ENCODE peak calls at places on chromosomes 2 and 18, in six cellular contexts. One of them, this sample, is unnamed.

GRCh38 chr2:120901213-120901612 is 165.5 kb downstream of the GLI2 start:
- DNase-seq in foreskin fibroblast: no peak
- DNase-seq in CD8-positive, alpha-beta T cell: no peak
- DNase-seq in spleen: no peak
- DNase-seq in cardiac fibroblast: no peak
- DNase-seq in brain microvascular endothelial cell: no peak
- DNase-seq in this sample: no peak

GRCh38 chr2:95072424-95072823 is 46.9 kb downstream of the MAL start:
- DNase-seq in spleen: no peak
- DNase-seq in foreskin fibroblast: no peak
- DNase-seq in cardiac fibroblast: no peak
- DNase-seq in brain microvascular endothelial cell: no peak
- DNase-seq in CD8-positive, alpha-beta T cell: no peak
- DNase-seq in this sample: no peak

GRCh38 chr18:60978338-60978737 is 354.9 kb upstream of the CDH20 start:
- DNase-seq in foreskin fibroblast: peak; percentile 30
- DNase-seq in spleen: no peak
- DNase-seq in CD8-positive, alpha-beta T cell: no peak
- DNase-seq in cardiac fibroblast: peak; percentile 64
- DNase-seq in brain microvascular endothelial cell: peak; percentile 81
- DNase-seq in this sample: no peak

GRCh38 chr2:134677866-134678774 is 40.7 kb downstream of the TMEM163 start:
- DNase-seq in spleen: no peak
- DNase-seq in foreskin fibroblast: no peak
- DNase-seq in brain microvascular endothelial cell: no peak
- DNase-seq in CD8-positive, alpha-beta T cell: no peak
- DNase-seq in cardiac fibroblast: no peak
- DNase-seq in this sample: no peak

GRCh38 chr2:110866496-110866895 is 134.1 kb downstream of the ACOXL start:
- DNase-seq in CD8-positive, alpha-beta T cell: no peak
- DNase-seq in foreskin fibroblast: no peak
- DNase-seq in brain microvascular endothelial cell: no peak
- DNase-seq in cardiac fibroblast: no peak
- DNase-seq in spleen: no peak
- DNase-seq in this sample: no peak

GRCh38 chr2:231714639-231715498 is 6.5 kb downstream of the PTMA start:
- DNase-seq in cardiac fibroblast: peak; percentile 48
- DNase-seq in CD8-positive, alpha-beta T cell: peak; percentile 85
- DNase-seq in foreskin fibroblast: no peak
- DNase-seq in brain microvascular endothelial cell: peak; percentile 47
- DNase-seq in spleen: peak; percentile 90
- DNase-seq in this sample: no peak

GRCh38 chr2:36797324-36798070 is 101.0 kb downstream of the VIT start:
- DNase-seq in spleen: no peak
- DNase-seq in CD8-positive, alpha-beta T cell: no peak
- DNase-seq in foreskin fibroblast: no peak
- DNase-seq in cardiac fibroblast: no peak
- DNase-seq in brain microvascular endothelial cell: no peak
- DNase-seq in this sample: no peak

GRCh38 chr2:109470121-109470921 is 143.4 kb downstream of the SEPTIN10 start:
- DNase-seq in spleen: peak; percentile 67
- DNase-seq in brain microvascular endothelial cell: peak; percentile 40
- DNase-seq in CD8-positive, alpha-beta T cell: no peak
- DNase-seq in foreskin fibroblast: peak; percentile 87
- DNase-seq in cardiac fibroblast: peak; percentile 84
- DNase-seq in this sample: no peak

GRCh38 chr18:74806700-74807416 is 209.2 kb downstream of the ZNF407 start:
- DNase-seq in CD8-positive, alpha-beta T cell: no peak
- DNase-seq in foreskin fibroblast: peak; percentile 78
- DNase-seq in cardiac fibroblast: peak; percentile 55
- DNase-seq in spleen: no peak
- DNase-seq in brain microvascular endothelial cell: peak; percentile 72
- DNase-seq in this sample: no peak

GRCh38 chr2:5673148-5673860 is 18.9 kb upstream of the SOX11 start:
- DNase-seq in spleen: peak; percentile 70
- DNase-seq in brain microvascular endothelial cell: no peak
- DNase-seq in cardiac fibroblast: no peak
- DNase-seq in CD8-positive, alpha-beta T cell: no peak
- DNase-seq in foreskin fibroblast: no peak
- DNase-seq in this sample: no peak

GRCh38 chr2:17518212-17519154 is at the start of gene RAD51AP2:
- DNase-seq in cardiac fibroblast: peak; percentile 85
- DNase-seq in spleen: peak; percentile 73
- DNase-seq in CD8-positive, alpha-beta T cell: no peak
- DNase-seq in foreskin fibroblast: peak; percentile 61
- DNase-seq in brain microvascular endothelial cell: peak; percentile 89
- DNase-seq in this sample: no peak

GRCh38 chr2:23545391-23545790 is 160.4 kb downstream of the KLHL29 start:
- DNase-seq in spleen: no peak
- DNase-seq in CD8-positive, alpha-beta T cell: no peak
- DNase-seq in cardiac fibroblast: peak; percentile 75
- DNase-seq in foreskin fibroblast: peak; percentile 55
- DNase-seq in brain microvascular endothelial cell: no peak
- DNase-seq in this sample: no peak

GRCh38 chr2:162435157-162435556 is 91.2 kb downstream of the GCA start:
- DNase-seq in brain microvascular endothelial cell: no peak
- DNase-seq in foreskin fibroblast: no peak
- DNase-seq in cardiac fibroblast: no peak
- DNase-seq in CD8-positive, alpha-beta T cell: no peak
- DNase-seq in spleen: no peak
- DNase-seq in this sample: no peak

GRCh38 chr2:37636209-37637077 is 35.0 kb downstream of the CDC42EP3 start:
- DNase-seq in cardiac fibroblast: no peak
- DNase-seq in CD8-positive, alpha-beta T cell: no peak
- DNase-seq in brain microvascular endothelial cell: no peak
- DNase-seq in spleen: peak; percentile 81
- DNase-seq in foreskin fibroblast: no peak
- DNase-seq in this sample: no peak

GRCh38 chr2:118697771-118698170 is 149.7 kb downstream of the EN1 start:
- DNase-seq in foreskin fibroblast: no peak
- DNase-seq in cardiac fibroblast: peak; percentile 45
- DNase-seq in spleen: no peak
- DNase-seq in CD8-positive, alpha-beta T cell: no peak
- DNase-seq in brain microvascular endothelial cell: no peak
- DNase-seq in this sample: no peak

GRCh38 chr2:74845217-74845751 is 11.4 kb downstream of the HK2 start:
- DNase-seq in cardiac fibroblast: peak; percentile 86
- DNase-seq in CD8-positive, alpha-beta T cell: peak; percentile 35
- DNase-seq in spleen: peak; percentile 92
- DNase-seq in foreskin fibroblast: peak; percentile 94
- DNase-seq in brain microvascular endothelial cell: peak; percentile 89
- DNase-seq in this sample: peak; percentile 38

GRCh38 chr2:157764386-157764785 is 111.7 kb downstream of the ACVR1 start:
- DNase-seq in CD8-positive, alpha-beta T cell: no peak
- DNase-seq in foreskin fibroblast: no peak
- DNase-seq in spleen: no peak
- DNase-seq in cardiac fibroblast: no peak
- DNase-seq in brain microvascular endothelial cell: no peak
- DNase-seq in this sample: no peak

GRCh38 chr2:160836755-160837154 is 323.5 kb upstream of the TANK start:
- DNase-seq in spleen: no peak
- DNase-seq in brain microvascular endothelial cell: peak; percentile 91
- DNase-seq in cardiac fibroblast: peak; percentile 90
- DNase-seq in CD8-positive, alpha-beta T cell: no peak
- DNase-seq in foreskin fibroblast: peak; percentile 90
- DNase-seq in this sample: no peak

GRCh38 chr2:113848758-113849460 is 41.0 kb upstream of the ACTR3 start:
- DNase-seq in spleen: no peak
- DNase-seq in CD8-positive, alpha-beta T cell: no peak
- DNase-seq in cardiac fibroblast: no peak
- DNase-seq in foreskin fibroblast: no peak
- DNase-seq in brain microvascular endothelial cell: no peak
- DNase-seq in this sample: no peak

GRCh38 chr2:165698621-165698946 is 95.5 kb downstream of the GALNT3 start:
- DNase-seq in brain microvascular endothelial cell: peak; percentile 62
- DNase-seq in CD8-positive, alpha-beta T cell: no peak
- DNase-seq in cardiac fibroblast: peak; percentile 81
- DNase-seq in foreskin fibroblast: peak; percentile 34
- DNase-seq in spleen: no peak
- DNase-seq in this sample: no peak

GRCh38 chr2:8653485-8653884 is 28.4 kb upstream of the ID2 start:
- DNase-seq in cardiac fibroblast: no peak
- DNase-seq in spleen: peak; percentile 65
- DNase-seq in CD8-positive, alpha-beta T cell: no peak
- DNase-seq in brain microvascular endothelial cell: no peak
- DNase-seq in foreskin fibroblast: no peak
- DNase-seq in this sample: no peak

GRCh38 chr2:200471324-200471848 is 38.5 kb downstream of the KCTD18 start:
- DNase-seq in brain microvascular endothelial cell: no peak
- DNase-seq in foreskin fibroblast: no peak
- DNase-seq in cardiac fibroblast: peak; percentile 38
- DNase-seq in spleen: no peak
- DNase-seq in CD8-positive, alpha-beta T cell: peak; percentile 27
- DNase-seq in this sample: no peak

GRCh38 chr2:239132156-239132709 is 268.6 kb downstream of the HDAC4 start:
- DNase-seq in foreskin fibroblast: no peak
- DNase-seq in cardiac fibroblast: no peak
- DNase-seq in brain microvascular endothelial cell: no peak
- DNase-seq in CD8-positive, alpha-beta T cell: no peak
- DNase-seq in spleen: no peak
- DNase-seq in this sample: no peak

DNA sequence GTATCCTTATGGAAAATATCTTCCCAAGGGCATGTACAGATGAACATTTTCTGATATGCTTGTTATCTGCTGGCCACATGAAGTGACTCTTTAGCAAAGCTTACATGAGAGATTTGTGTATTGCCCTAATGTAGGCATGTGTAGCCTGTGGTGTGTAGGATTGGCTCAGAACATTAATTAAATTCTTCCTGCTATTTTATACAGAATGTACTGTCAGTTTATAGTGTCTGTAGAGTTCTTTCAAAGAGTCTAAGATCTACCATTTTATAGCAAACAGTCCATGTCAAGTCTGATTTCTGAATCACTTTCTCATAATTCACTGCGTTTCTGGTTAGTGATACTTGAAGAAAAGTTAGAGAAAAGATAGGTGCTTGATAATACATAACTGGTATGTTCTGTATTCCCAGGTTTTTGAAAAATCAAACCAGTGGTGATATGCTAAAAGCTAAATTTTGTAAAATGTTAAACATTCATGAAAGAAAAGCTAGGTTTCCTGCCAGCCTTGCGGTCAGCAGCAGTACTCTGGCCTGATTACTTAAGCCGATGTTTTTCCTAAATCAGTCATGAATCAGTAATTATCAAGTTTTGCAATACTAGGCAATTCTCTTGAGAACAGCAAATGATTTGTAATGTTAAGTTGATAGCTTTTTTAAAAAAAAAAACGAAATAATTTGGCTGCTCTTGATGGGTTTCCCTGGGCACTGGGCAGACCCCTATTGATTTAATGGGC is 30.9 kb upstream of the EFEMP1 start:
- DNase-seq in spleen: no peak
- DNase-seq in foreskin fibroblast: peak; percentile 25
- DNase-seq in cardiac fibroblast: peak; percentile 88
- DNase-seq in CD8-positive, alpha-beta T cell: no peak
- DNase-seq in brain microvascular endothelial cell: no peak
- DNase-seq in this sample: no peak
- H3K4me3 ChIP-seq in spleen: no peak overlapping the region
- H3K4me3 ChIP-seq in foreskin fibroblast: no peak overlapping the region
- H3K4me3 ChIP-seq in cardiac fibroblast: no peak overlapping the region
- H3K4me3 ChIP-seq in CD8-positive, alpha-beta T cell: no peak overlapping the region
- H3K4me3 ChIP-seq in brain microvascular endothelial cell: no peak overlapping the region
- H3K4me3 ChIP-seq in this sample: no peak overlapping the region

DNA sequence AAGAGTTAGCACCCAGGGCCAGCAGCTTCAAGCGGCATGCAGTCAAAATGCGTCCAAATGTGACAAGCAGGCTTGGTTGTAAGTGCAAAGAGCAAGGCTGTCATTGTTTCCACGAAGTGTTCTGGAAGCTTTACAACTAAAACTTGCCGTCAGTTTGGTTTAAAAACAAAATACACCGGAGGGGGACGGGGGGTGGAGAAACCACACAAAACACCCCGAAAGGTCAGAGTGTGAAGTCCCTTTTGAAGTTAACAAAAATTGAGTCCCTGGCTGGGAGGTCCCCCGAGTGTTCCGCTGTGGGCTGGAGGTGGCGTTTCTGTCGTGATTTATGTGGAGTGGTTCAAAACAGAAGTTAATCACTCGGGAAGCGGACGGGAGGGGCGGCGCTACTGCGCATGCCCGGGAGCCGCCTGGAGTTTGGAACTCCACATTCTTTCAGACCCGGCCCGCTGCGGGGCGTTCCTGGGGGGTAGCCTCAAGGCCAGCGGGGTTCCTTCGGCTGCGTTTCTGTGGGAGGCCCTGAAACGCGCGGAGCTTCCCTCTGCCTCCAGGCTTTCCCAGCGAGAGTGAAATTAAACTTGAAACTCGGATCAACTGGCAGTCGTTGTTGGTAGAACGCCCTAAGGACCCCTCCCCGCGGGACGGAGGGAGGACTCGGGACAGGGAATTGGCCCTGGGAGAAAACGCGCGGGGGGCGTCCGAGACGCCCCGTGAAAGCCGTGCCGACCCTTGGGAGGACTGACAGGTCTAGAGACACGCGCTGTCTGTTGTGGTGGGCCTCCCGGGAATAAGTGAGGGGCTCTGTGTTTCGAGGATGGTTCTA is 1.4 kb downstream of the TGIF1 start:
- DNase-seq in foreskin fibroblast: peak; percentile 89
- DNase-seq in brain microvascular endothelial cell: peak; percentile 91
- DNase-seq in cardiac fibroblast: peak; percentile 96
- DNase-seq in CD8-positive, alpha-beta T cell: peak; percentile 85
- DNase-seq in spleen: peak; percentile 95
- DNase-seq in this sample: peak; percentile 52
- TF ChIP-seq CTCF in foreskin fibroblast: no peak
- TF ChIP-seq CTCF in brain microvascular endothelial cell: no peak
- TF ChIP-seq CTCF in cardiac fibroblast: no peak
- TF ChIP-seq CTCF in CD8-positive, alpha-beta T cell: no peak
- TF ChIP-seq CTCF in spleen: no peak
- TF ChIP-seq CTCF in this sample: no peak

DNA sequence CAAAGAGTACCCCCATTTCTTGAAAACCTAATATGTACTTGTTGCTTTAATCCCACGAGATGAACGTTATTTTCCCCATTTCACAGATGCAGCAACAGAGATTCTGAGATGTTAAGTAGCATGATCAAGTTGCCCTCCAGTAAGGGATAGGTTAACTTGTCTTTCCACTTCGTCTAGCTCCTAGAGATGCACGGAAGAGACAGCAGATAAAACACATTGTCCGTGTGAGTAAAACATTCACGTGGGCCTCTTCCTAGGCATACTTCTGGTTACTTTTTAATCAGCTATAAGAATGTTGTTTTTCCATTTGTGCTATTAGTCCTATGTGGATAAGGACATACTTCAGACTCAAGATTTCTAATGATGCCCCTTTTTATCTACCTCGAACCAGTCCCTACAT is 1.2 kb upstream of the ARHGAP28 start:
- DNase-seq in spleen: no peak
- DNase-seq in CD8-positive, alpha-beta T cell: no peak
- DNase-seq in cardiac fibroblast: no peak
- DNase-seq in brain microvascular endothelial cell: no peak
- DNase-seq in foreskin fibroblast: no peak
- DNase-seq in this sample: no peak
- H3K4me3 ChIP-seq in spleen: no peak overlapping the region
- H3K4me3 ChIP-seq in CD8-positive, alpha-beta T cell: no peak overlapping the region
- H3K4me3 ChIP-seq in cardiac fibroblast: no peak overlapping the region
- H3K4me3 ChIP-seq in brain microvascular endothelial cell: no peak overlapping the region
- H3K4me3 ChIP-seq in foreskin fibroblast: no peak overlapping the region
- H3K4me3 ChIP-seq in this sample: no peak overlapping the region

DNA sequence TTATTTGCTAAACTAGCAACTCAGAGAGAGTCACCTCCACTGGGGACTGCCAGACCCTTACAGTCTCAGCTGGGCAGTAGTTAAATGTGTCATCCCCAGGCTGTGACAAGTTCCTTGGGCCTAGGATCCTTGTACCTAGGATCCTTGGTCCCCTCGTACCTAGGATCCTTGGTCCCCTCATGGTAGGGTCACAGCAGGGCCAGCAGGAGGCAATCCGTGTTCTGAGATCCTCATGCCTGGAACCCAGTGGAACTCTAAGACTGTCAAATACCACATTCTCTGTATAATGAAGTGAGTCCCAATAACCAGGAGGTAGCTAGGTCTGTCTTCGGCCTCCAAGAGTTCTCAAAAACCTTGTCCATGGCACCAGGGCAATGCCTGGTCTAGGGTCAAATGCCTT is 60.8 kb downstream of the LYPD6B start:
- DNase-seq in CD8-positive, alpha-beta T cell: no peak
- DNase-seq in spleen: no peak
- DNase-seq in cardiac fibroblast: no peak
- DNase-seq in brain microvascular endothelial cell: no peak
- DNase-seq in foreskin fibroblast: no peak
- DNase-seq in this sample: no peak
- TF ChIP-seq CTCF in CD8-positive, alpha-beta T cell: no peak
- TF ChIP-seq CTCF in spleen: no peak
- TF ChIP-seq CTCF in cardiac fibroblast: no peak
- TF ChIP-seq CTCF in brain microvascular endothelial cell: no peak
- TF ChIP-seq CTCF in foreskin fibroblast: no peak
- TF ChIP-seq CTCF in this sample: no peak

This sample was measured in esophagus squamous epithelium.